ENCODE peak calls at places on chromosomes 6 and 20, in seven cellular contexts. L is GM12878, Q is SK-N-SH, T is H1, J is GM12892, W is K562, X is HepG2. C is an unnamed sample.

GRCh38 chr6:104540743-104541142 is 319.0 kb downstream of the HACE1 start:
- DNase-seq in T (no peak), J (no peak), W (no peak), L (no peak), Q (no peak), X (no peak), C (no peak)

GRCh38 chr6:132161283-132161682 is 210.1 kb upstream of the CCN2 start:
- DNase-seq in W (no peak), J (no peak), Q (no peak), X (peak), L (no peak), T (no peak), C (no peak)

GRCh38 chr6:36318690-36319435 is 17.8 kb downstream of the BNIP5 start:
- DNase-seq in L (no peak), Q (no peak), X (peak), W (no peak), J (no peak), T (no peak), C (no peak)

GRCh38 chr6:160379464-160379863 is 31.3 kb downstream of the SLC22A3 start:
- DNase-seq in W (no peak), J (no peak), T (no peak), X (no peak), Q (no peak), L (no peak), C (no peak)

GRCh38 chr6:93849857-93850256 is 430.5 kb upstream of the EPHA7 start:
- DNase-seq in T (no peak), X (no peak), W (no peak), Q (no peak), J (no peak), L (no peak), C (no peak)

GRCh38 chr6:79868098-79868722 is 79.1 kb downstream of the ELOVL4 start:
- DNase-seq in Q (peak), X (peak), W (peak), T (no peak), J (peak), L (peak), C (peak)

GRCh38 chr6:56863366-56863765 is 91.5 kb upstream of the BEND6 start:
- DNase-seq in Q (no peak), J (no peak), W (no peak), L (no peak), T (no peak), X (peak), C (no peak)

GRCh38 chr6:75201901-75202672 is 3.8 kb downstream of the COL12A1 start:
- DNase-seq in X (no peak), W (no peak), J (peak), T (no peak), Q (peak), L (no peak), C (no peak)

GRCh38 chr20:7609250-7609649 is 331.0 kb downstream of the HAO1 start:
- DNase-seq in J (no peak), T (no peak), X (no peak), Q (no peak), L (no peak), W (no peak), C (no peak)

GRCh38 chr6:73372516-73372915 is 2.8 kb upstream of the OOEP start:
- DNase-seq in X (no peak), Q (no peak), W (no peak), T (no peak), L (no peak), J (no peak), C (no peak)

GRCh38 chr6:56495654-56496053 is 147.0 kb downstream of the DST start:
- DNase-seq in J (no peak), Q (no peak), W (no peak), T (no peak), X (no peak), L (no peak), C (no peak)

GRCh38 chr20:49330701-49331614 is 53.1 kb upstream of the ZNFX1 start:
- DNase-seq in L (no peak), Q (no peak), T (no peak), X (no peak), W (no peak), J (no peak), C (no peak)

GRCh38 chr6:44446626-44447297 is 59.3 kb downstream of the CDC5L start:
- DNase-seq in X (peak), T (no peak), L (no peak), W (no peak), Q (no peak), J (no peak), C (no peak)

GRCh38 chr6:30130887-30131862 is 4.8 kb upstream of the TRIM40 start:
- DNase-seq in J (peak), X (peak), W (peak), Q (peak), L (peak), T (no peak), C (peak)

GRCh38 chr6:22153384-22154158 is 143.3 kb downstream of the PRL start:
- DNase-seq in T (no peak), X (no peak), L (no peak), W (no peak), Q (no peak), J (no peak), C (no peak)

GRCh38 chr6:26157838-26158580 is 70.8 kb downstream of the HFE start:
- DNase-seq in X (peak), L (peak), Q (peak), J (no peak), T (peak), W (peak), C (peak)

GRCh38 chr6:41976794-41977484 is 35.3 kb upstream of the CCND3 start:
- DNase-seq in T (no peak), L (no peak), W (no peak), X (peak), Q (no peak), J (no peak), C (no peak)

GRCh38 chr20:1242530-1242929 is 16.7 kb downstream of the RAD21L1 start:
- DNase-seq in J (no peak), W (no peak), Q (no peak), L (no peak), T (no peak), X (no peak), C (no peak)

GRCh38 chr6:110581682-110582081 is 105.3 kb upstream of the SLC22A16 start:
- DNase-seq in T (no peak), J (no peak), X (no peak), W (peak), L (no peak), Q (no peak), C (no peak)

GRCh38 chr20:58542411-58543095 is 27.4 kb upstream of the APCDD1L start:
- DNase-seq in X (no peak), Q (no peak), W (peak), J (no peak), L (no peak), T (no peak), C (no peak)

GRCh38 chr20:35598899-35599775 is 16.5 kb upstream of the SPAG4 start:
- DNase-seq in T (no peak), Q (no peak), W (no peak), L (no peak), J (no peak), X (no peak), C (no peak)

GRCh38 chr6:37731888-37732287 is 34.2 kb upstream of the MDGA1 start:
- DNase-seq in W (peak), L (peak), Q (no peak), T (no peak), J (peak), X (no peak), C (peak)

GRCh38 chr20:7285918-7286556 is 518.6 kb downstream of the BMP2 start:
- DNase-seq in X (peak), W (peak), T (no peak), L (peak), Q (peak), J (no peak), C (peak)

GRCh38 chr6:118630928-118631327 is 20.5 kb downstream of the CEP85L start:
- DNase-seq in T (no peak), L (no peak), Q (no peak), J (no peak), W (no peak), X (no peak), C (no peak)

GRCh38 chr6:129938242-129939020 is 77.3 kb upstream of the TMEM244 start:
- DNase-seq in L (no peak), W (no peak), T (no peak), Q (no peak), X (no peak), J (no peak), C (no peak)

GRCh38 chr6:53616450-53617357 is 48.9 kb downstream of the KLHL31 start:
- DNase-seq in L (no peak), J (no peak), X (peak), W (no peak), T (no peak), Q (no peak), C (no peak)

GRCh38 chr20:63060057-63060991 is 53.6 kb upstream of the BHLHE23 start:
- DNase-seq in J (no peak), T (no peak), W (no peak), L (no peak), Q (peak), X (no peak), C (no peak)

GRCh38 chr6:167736486-167737204 is 90.1 kb upstream of the AFDN start:
- DNase-seq in L (no peak), T (no peak), J (no peak), W (no peak), Q (no peak), X (no peak), C (no peak)

GRCh38 chr6:25689966-25690365 is 38.0 kb downstream of the SCGN start:
- DNase-seq in Q (no peak), J (no peak), W (no peak), X (no peak), L (no peak), T (no peak), C (no peak)

GRCh38 chr6:154060076-154060475 is 21.0 kb downstream of the OPRM1 start:
- DNase-seq in L (no peak), W (no peak), X (no peak), J (no peak), T (no peak), Q (no peak), C (no peak)

GRCh38 chr6:129031051-129031599 is 148.2 kb downstream of the LAMA2 start:
- DNase-seq in J (no peak), Q (no peak), X (no peak), L (no peak), T (no peak), W (no peak), C (no peak)

GRCh38 chr20:35547319-35547718 is 5.4 kb downstream of the ERGIC3 start:
- DNase-seq in W (peak), X (no peak), Q (no peak), J (no peak), L (no peak), T (no peak), C (no peak)

GRCh38 chr20:16531485-16531884 is 41.8 kb downstream of the KIF16B start:
- DNase-seq in L (no peak), J (no peak), T (no peak), W (no peak), X (no peak), Q (no peak), C (no peak)

GRCh38 chr6:166864333-166864732 is 92.0 kb downstream of the RNASET2 start:
- DNase-seq in Q (no peak), L (no peak), X (no peak), J (no peak), T (no peak), W (no peak), C (no peak)

DNA sequence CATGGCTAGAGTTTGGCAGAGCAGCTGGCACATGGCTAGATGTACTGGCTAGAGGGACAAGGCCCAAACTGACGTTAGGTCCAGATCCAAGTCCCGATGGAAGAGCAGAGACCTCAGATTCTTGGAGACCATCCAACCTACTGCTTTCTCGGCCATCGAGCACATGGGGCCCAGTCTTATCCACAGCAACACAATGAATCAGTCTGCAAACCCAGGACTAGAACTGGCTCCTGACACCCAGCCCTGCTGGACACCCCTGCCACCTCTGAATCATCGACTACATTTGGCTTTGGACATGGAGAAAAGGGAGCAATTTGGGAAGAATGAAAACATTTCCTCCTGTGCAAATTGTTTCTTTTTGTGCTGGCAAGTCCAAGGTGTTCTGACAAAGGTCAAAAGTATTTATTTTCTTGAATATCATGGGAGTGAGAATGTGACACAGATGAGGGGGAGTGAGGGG is 23.9 kb upstream of the YWHAB start:
- DNase-seq in T (no peak), L (no peak), X (no peak), J (no peak), Q (no peak), W (no peak), C (no peak)
- TF ChIP-seq TAF1 in T (no peak), L (no peak), X (no peak), J (no peak), Q (no peak), W (no peak), C (no peak)

GRCh38 chr6:116010400-116011095 is 50.1 kb downstream of the FRK start:
- DNase-seq in Q (peak), X (peak), W (peak), T (peak), J (no peak), L (no peak), C (no peak)
- TF ChIP-seq TAF1 in Q (no peak), X (no peak), W (no peak), T (no peak), J (no peak), L (no peak), C (no peak)

GRCh38 chr6:137271245-137272183 is 52.3 kb upstream of the IFNGR1 start:
- DNase-seq in L (no peak), J (no peak), T (no peak), Q (peak), W (no peak), X (peak), C (no peak)
- TF ChIP-seq TAF1 in L (no peak), J (no peak), T (no peak), Q (no peak), W (no peak), X (no peak), C (no peak)

GRCh38 chr20:53949319-53949839 is 121.0 kb downstream of the BCAS1 start:
- DNase-seq in J (no peak), T (no peak), W (no peak), L (no peak), Q (no peak), X (no peak), C (no peak)
- TF ChIP-seq TAF1 in J (no peak), T (no peak), W (no peak), L (no peak), Q (no peak), X (no peak), C (no peak)

DNA sequence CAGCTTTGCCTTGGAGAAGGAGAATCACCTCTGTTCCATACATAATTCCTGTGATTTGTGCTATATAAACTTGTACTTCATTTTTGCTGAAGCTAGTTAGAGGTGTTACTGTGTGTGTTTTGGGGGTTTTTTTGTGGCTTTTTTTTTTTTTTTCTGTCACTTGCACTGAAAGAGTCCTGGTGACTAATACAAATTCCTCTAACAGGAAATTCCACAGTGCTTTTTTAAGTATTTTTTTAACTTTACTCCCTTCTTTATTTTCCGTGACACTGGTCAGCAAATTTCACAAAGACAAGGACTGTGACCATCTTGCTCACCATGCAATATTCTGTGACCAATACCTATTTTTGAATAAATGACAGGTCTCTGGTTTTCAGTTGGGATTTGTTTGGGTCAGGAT is 110.5 kb downstream of the ISM1 start:
- DNase-seq in T (no peak), L (no peak), J (no peak), W (no peak), Q (no peak), X (peak), C (no peak)
- TF ChIP-seq TAF1 in T (no peak), L (no peak), J (no peak), W (no peak), Q (no peak), X (no peak), C (no peak)

DNA sequence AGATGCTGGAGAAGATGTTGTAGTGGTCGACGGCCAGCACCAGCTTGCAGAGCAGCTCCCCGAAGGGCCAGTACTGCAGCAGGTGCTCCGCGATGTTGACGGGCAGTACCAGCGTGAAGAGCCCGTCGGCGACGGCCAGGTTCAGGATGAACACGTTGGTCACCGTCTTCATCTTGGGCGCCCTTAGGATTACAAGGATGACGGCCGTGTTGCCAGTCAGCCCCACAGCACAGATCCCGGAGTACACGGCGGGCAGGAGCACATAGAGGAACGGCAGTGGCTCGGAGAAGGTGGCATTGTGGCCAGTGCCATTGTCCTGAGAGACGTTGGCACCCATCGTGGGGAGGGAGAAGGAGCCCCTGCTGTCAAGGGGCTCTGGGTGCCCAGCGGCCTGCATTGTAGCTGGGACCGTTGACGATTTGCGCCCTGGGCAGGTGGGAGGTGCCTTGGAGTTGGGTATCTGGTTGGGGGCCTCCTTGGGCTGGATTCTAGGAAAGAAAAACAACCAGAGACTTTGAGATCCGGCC is 867 bp downstream of the NPBWR2 start:
- DNase-seq in L (no peak), W (no peak), J (no peak), X (no peak), Q (no peak), T (no peak), C (no peak)
- TF ChIP-seq TAF1 in L (no peak), W (no peak), J (no peak), X (no peak), Q (no peak), T (no peak), C (no peak)

GRCh38 chr6:157330831-157331230 is 7.5 kb upstream of the TMEM242 start:
- DNase-seq in W (no peak), T (no peak), Q (no peak), J (no peak), X (no peak), L (no peak), C (no peak)

GRCh38 chr6:157326979-157327378 is 3.7 kb upstream of the TMEM242 start:
- DNase-seq in J (no peak), L (no peak), T (no peak), X (peak), W (no peak), Q (no peak), C (no peak)

GRCh38 chr6:157325069-157325805 is 1.9 kb upstream of the TMEM242 start:
- DNase-seq in L (no peak), Q (no peak), X (peak), J (no peak), T (no peak), W (no peak), C (no peak)

GRCh38 chr6:157329829-157330228 is 6.5 kb upstream of the TMEM242 start:
- DNase-seq in J (no peak), T (no peak), L (no peak), X (peak), Q (no peak), W (no peak), C (no peak)

DNA sequence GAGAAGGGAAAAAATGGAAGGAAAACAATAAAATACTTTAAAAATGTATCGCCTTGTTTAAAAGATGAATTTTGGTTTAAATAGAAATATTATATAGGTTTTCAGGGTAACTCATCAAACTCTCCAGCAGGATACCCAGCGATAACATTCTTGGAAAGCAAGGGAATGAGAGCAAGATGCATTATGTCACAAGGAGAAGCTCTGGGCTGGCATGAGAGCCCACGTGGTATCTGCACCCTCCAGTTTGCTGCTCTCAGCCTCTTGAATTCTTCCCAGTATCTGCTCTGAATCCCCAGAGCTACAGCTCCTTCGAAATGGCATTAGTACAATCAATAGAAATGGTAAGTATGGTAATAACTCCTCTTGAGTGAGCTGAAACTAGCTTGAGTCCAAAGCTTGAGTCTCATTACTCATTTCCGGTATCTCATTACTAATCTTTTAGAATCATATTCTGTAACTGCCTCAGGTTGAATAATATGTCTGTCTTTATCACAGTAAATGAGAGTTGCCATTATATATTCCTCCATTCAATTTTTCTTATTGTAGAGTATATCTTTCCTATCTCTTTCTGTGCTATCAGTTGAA is 4.9 kb upstream of the TMEM242 start:
- DNase-seq in X (no peak), J (no peak), T (no peak), W (no peak), Q (no peak), L (no peak), C (no peak)
- TF ChIP-seq TAF1 in X (no peak), J (no peak), T (no peak), W (no peak), Q (no peak), L (no peak), C (no peak)

C was measured in GM12891.